ENCODE peak calls at places on chromosomes 13 and 19, in four cellular contexts. S is stimulated activated CD8-positive, alpha-beta memory T cell treated with anti-CD3 and anti-CD28 coated beads, Interleukin-4, amount 100 ng/mL, for 1 hour; A is GF-D8; O is astrocyte. Q is an unnamed sample.

GRCh38 chr19:42440357-42441046 is 2.2 kb downstream of the CXCL17 start:
- DNase-seq in S (peak; percentile 62), A (peak; percentile 4), O (peak; percentile 27), Q (peak; percentile 71)

GRCh38 chr19:13817018-13817614 is 21.9 kb downstream of the ZSWIM4 start:
- DNase-seq in S (no peak), A (no peak), O (no peak), Q (no peak)

GRCh38 chr13:52348081-52348480 is 57.9 kb downstream of the THSD1 start:
- DNase-seq in S (no peak), A (no peak), O (peak; percentile 97), Q (no peak)

GRCh38 chr19:29843180-29844051 is 31.6 kb downstream of the CCNE1 start:
- DNase-seq in S (no peak), A (no peak), O (no peak), Q (no peak)

GRCh38 chr13:100269837-100270236 is 180.9 kb downstream of the PCCA start:
- DNase-seq in S (no peak), A (no peak), O (peak; percentile 49), Q (peak; percentile 95)

GRCh38 chr13:25300861-25301346 is 521 bp upstream of the NUP58 start:
- DNase-seq in S (no peak), A (no peak), O (no peak), Q (no peak)

GRCh38 chr13:28574617-28575142 is 79.8 kb upstream of the FLT1 start:
- DNase-seq in S (no peak), A (no peak), O (peak; percentile 97), Q (peak; percentile 49)

GRCh38 chr19:18274303-18274775 is at the start of gene IQCN:
- DNase-seq in S (no peak), A (no peak), O (no peak), Q (no peak)

GRCh38 chr13:109256866-109257760 is 529.3 kb downstream of the IRS2 start:
- DNase-seq in S (no peak), A (no peak), O (peak; percentile 99), Q (no peak)

GRCh38 chr13:28117689-28118377 is 17.5 kb upstream of the FLT3 start:
- DNase-seq in S (no peak), A (no peak), O (no peak), Q (no peak)

GRCh38 chr13:73065665-73066350 is 7.0 kb downstream of the KLF5 start:
- DNase-seq in S (no peak), A (no peak), O (no peak), Q (no peak)

GRCh38 chr13:102591988-102592781 is 4.6 kb upstream of the TPP2 start:
- DNase-seq in S (no peak), A (peak; percentile 26), O (peak; percentile 62), Q (peak; percentile 86)

GRCh38 chr13:76038920-76039716 is 403.0 kb downstream of the LMO7 start:
- DNase-seq in S (no peak), A (no peak), O (no peak), Q (no peak)

GRCh38 chr19:2661615-2662014 is 40.9 kb downstream of the GNG7 start:
- DNase-seq in S (no peak), A (no peak), O (no peak), Q (peak; percentile 25)

GRCh38 chr13:97953376-97953970 is at the start of gene IPO5:
- DNase-seq in S (no peak), A (no peak), O (peak; percentile 96), Q (no peak)

GRCh38 chr19:18419195-18419698 is at the start of gene SSBP4:
- DNase-seq in S (no peak), A (peak; percentile 67), O (peak; percentile 44), Q (peak; percentile 53)

GRCh38 chr19:51398096-51398704 is 7.8 kb upstream of the C19orf84 start:
- DNase-seq in S (no peak), A (peak; percentile 32), O (no peak), Q (peak; percentile 51)

GRCh38 chr19:40754611-40755247 is 3.7 kb downstream of the SNRPA start:
- DNase-seq in S (no peak), A (no peak), O (no peak), Q (peak; percentile 14)

GRCh38 chr19:39617745-39618144 is 15.4 kb downstream of the LGALS13 start:
- DNase-seq in S (no peak), A (no peak), O (no peak), Q (no peak)

GRCh38 chr13:19632915-19633339 is 532 bp upstream of the MPHOSPH8 start:
- DNase-seq in S (no peak), A (peak; percentile 85), O (no peak), Q (peak; percentile 71)

GRCh38 chr19:7917292-7918061 is 2.7 kb upstream of the SNAPC2 start:
- DNase-seq in S (no peak), A (peak; percentile 6), O (peak; percentile 19), Q (peak; percentile 42)

GRCh38 chr13:99335087-99335486 is 27.9 kb upstream of the GPR183 start:
- DNase-seq in S (no peak), A (no peak), O (no peak), Q (no peak)

GRCh38 chr19:48686103-48686502 is 9.7 kb upstream of the FUT2 start:
- DNase-seq in S (no peak), A (no peak), O (no peak), Q (no peak)

GRCh38 chr19:33225458-33225925 is at the start of gene SLC7A10:
- DNase-seq in S (no peak), A (no peak), O (no peak), Q (no peak)

GRCh38 chr19:16897572-16898056 is 8.8 kb downstream of the F2RL3 start:
- DNase-seq in S (no peak), A (no peak), O (peak; percentile 9), Q (no peak)

GRCh38 chr19:5953034-5953589 is 24.8 kb downstream of the RANBP3 start:
- DNase-seq in S (no peak), A (peak; percentile 4), O (peak; percentile 34), Q (no peak)

GRCh38 chr19:51366999-51367564 is 894 bp upstream of the ETFB start:
- DNase-seq in S (peak; percentile 16), A (peak; percentile 14), O (no peak), Q (no peak)

GRCh38 chr19:12777217-12778019 is 2.1 kb upstream of the HOOK2 start:
- DNase-seq in S (peak; percentile 55), A (peak; percentile 14), O (no peak), Q (peak; percentile 62)

GRCh38 chr19:8569066-8569761 is 8.0 kb downstream of the MYO1F start:
- DNase-seq in S (peak; percentile 36), A (peak; percentile 98), O (peak; percentile 93), Q (peak; percentile 96)

GRCh38 chr19:55670280-55671053 is 4.6 kb upstream of the EPN1 start:
- DNase-seq in S (no peak), A (no peak), O (no peak), Q (no peak)

GRCh38 chr13:44267966-44268365 is 105.7 kb upstream of the SERP2 start:
- DNase-seq in S (no peak), A (no peak), O (peak; percentile 96), Q (no peak)